ENCODE peak calls at places on chromosomes 11 and 22, in seven cellular contexts. K, B, A, J, T, Z and Q are unnamed samples.

GRCh38 chr11:122816701-122817100 is 21.6 kb upstream of the CRTAM start:
- DNase-seq in A (peak; percentile 10), Z (no peak), T (no peak), B (no peak), K (no peak), J (no peak), Q (no peak)

GRCh38 chr11:119375629-119376196 is 5.8 kb downstream of the USP2 start:
- DNase-seq in K (peak; percentile 77), J (no peak), A (peak; percentile 74), B (peak; percentile 55), T (peak; percentile 76), Z (no peak), Q (peak; percentile 96)

GRCh38 chr11:7270233-7270760 is 18.6 kb downstream of the SYT9 start:
- DNase-seq in T (no peak), B (no peak), Z (no peak), A (no peak), J (no peak), K (no peak), Q (no peak)

GRCh38 chr22:17774206-17774927 is at the start of gene BID:
- DNase-seq in K (peak; percentile 79), B (no peak), A (no peak), T (peak; percentile 78), Z (no peak), J (no peak), Q (no peak)

GRCh38 chr11:71252782-71253730 is 679 bp upstream of the SHANK2 start:
- DNase-seq in J (no peak), Z (no peak), T (peak; percentile 82), A (peak; percentile 55), K (peak; percentile 45), B (peak; percentile 49), Q (no peak)

GRCh38 chr22:33330534-33330933 is 272.4 kb upstream of the SYN3 start:
- DNase-seq in A (no peak), J (no peak), K (no peak), B (no peak), T (no peak), Z (no peak), Q (no peak)

GRCh38 chr11:77236901-77237300 is 64.6 kb downstream of the GDPD4 start:
- DNase-seq in J (no peak), B (no peak), T (no peak), A (no peak), K (no peak), Z (no peak), Q (no peak)

GRCh38 chr11:122808494-122808893 is 29.8 kb upstream of the CRTAM start:
- DNase-seq in Z (no peak), B (peak; percentile 79), K (peak; percentile 66), J (peak; percentile 71), A (peak; percentile 42), T (peak; percentile 15), Q (no peak)

GRCh38 chr11:76838422-76839068 is 22.2 kb upstream of the ACER3 start:
- DNase-seq in T (no peak), J (no peak), K (no peak), B (peak; percentile 41), A (no peak), Z (peak; percentile 49), Q (no peak)

GRCh38 chr11:2693851-2694261 is 5.9 kb downstream of the KCNQ1OT1 start:
- DNase-seq in A (no peak), J (no peak), Z (no peak), B (no peak), K (no peak), T (no peak), Q (peak; percentile 46)

GRCh38 chr11:35101223-35101622 is 37.7 kb upstream of the CD44 start:
- DNase-seq in B (no peak), K (no peak), Z (no peak), T (no peak), A (no peak), J (no peak), Q (no peak)

GRCh38 chr22:17536269-17536668 is 27.0 kb upstream of the SLC25A18 start:
- DNase-seq in Z (no peak), J (no peak), T (no peak), B (no peak), A (peak; percentile 6), K (peak; percentile 27), Q (peak; percentile 93)

GRCh38 chr11:11567862-11568650 is 53.7 kb downstream of the GALNT18 start:
- DNase-seq in J (peak; percentile 83), B (no peak), Z (no peak), T (no peak), A (peak; percentile 10), K (no peak), Q (no peak)

GRCh38 chr22:40826984-40827741 is 8.0 kb upstream of the SLC25A17 start:
- DNase-seq in B (no peak), J (no peak), A (no peak), K (no peak), T (no peak), Z (no peak), Q (no peak)